ENCODE peak calls at places on chromosomes 13 and 19, in seven cellular contexts. One of them, this sample, is unnamed.

GRCh38 chr19:45901912-45902650 is at the start of gene MYPOP:
- DNase-seq in brain microvascular endothelial cell: no peak
- DNase-seq in endodermal cell: peak; percentile 57
- DNase-seq in kidney epithelial cell: no peak
- DNase-seq in psoas muscle: no peak
- DNase-seq in esophagus muscularis mucosa: no peak
- DNase-seq in fibroblast of lung: no peak
- DNase-seq in this sample: no peak

GRCh38 chr19:4638330-4638729 is 986 bp upstream of the TNFAIP8L1 start:
- DNase-seq in brain microvascular endothelial cell: no peak
- DNase-seq in endodermal cell: no peak
- DNase-seq in kidney epithelial cell: no peak
- DNase-seq in psoas muscle: peak; percentile 82
- DNase-seq in esophagus muscularis mucosa: no peak
- DNase-seq in fibroblast of lung: no peak
- DNase-seq in this sample: no peak

GRCh38 chr19:47158879-47159509 is 28.4 kb downstream of the SAE1 start:
- DNase-seq in brain microvascular endothelial cell: peak; percentile 27
- DNase-seq in endodermal cell: no peak
- DNase-seq in kidney epithelial cell: peak; percentile 42
- DNase-seq in psoas muscle: no peak
- DNase-seq in esophagus muscularis mucosa: no peak
- DNase-seq in fibroblast of lung: peak; percentile 78
- DNase-seq in this sample: no peak

GRCh38 chr13:32234914-32235313 is 80.2 kb downstream of the ZAR1L start:
- DNase-seq in brain microvascular endothelial cell: no peak
- DNase-seq in endodermal cell: no peak
- DNase-seq in kidney epithelial cell: no peak
- DNase-seq in psoas muscle: no peak
- DNase-seq in esophagus muscularis mucosa: peak; percentile 42
- DNase-seq in fibroblast of lung: no peak
- DNase-seq in this sample: no peak

GRCh38 chr19:2528543-2529173 is 52.7 kb downstream of the GADD45B start:
- DNase-seq in brain microvascular endothelial cell: no peak
- DNase-seq in endodermal cell: no peak
- DNase-seq in kidney epithelial cell: no peak
- DNase-seq in psoas muscle: peak; percentile 57
- DNase-seq in esophagus muscularis mucosa: no peak
- DNase-seq in fibroblast of lung: no peak
- DNase-seq in this sample: no peak

GRCh38 chr19:13026478-13026999 is 31.3 kb downstream of the NFIX start:
- DNase-seq in brain microvascular endothelial cell: no peak
- DNase-seq in endodermal cell: no peak
- DNase-seq in kidney epithelial cell: peak; percentile 69
- DNase-seq in psoas muscle: no peak
- DNase-seq in esophagus muscularis mucosa: no peak
- DNase-seq in fibroblast of lung: peak; percentile 74
- DNase-seq in this sample: no peak

GRCh38 chr13:42246541-42246940 is 25.4 kb upstream of the AKAP11 start:
- DNase-seq in brain microvascular endothelial cell: no peak
- DNase-seq in endodermal cell: no peak
- DNase-seq in kidney epithelial cell: no peak
- DNase-seq in psoas muscle: no peak
- DNase-seq in esophagus muscularis mucosa: no peak
- DNase-seq in fibroblast of lung: no peak
- DNase-seq in this sample: no peak

GRCh38 chr13:94711561-94712286 is 621 bp downstream of the SOX21 start:
- DNase-seq in brain microvascular endothelial cell: no peak
- DNase-seq in endodermal cell: no peak
- DNase-seq in kidney epithelial cell: no peak
- DNase-seq in psoas muscle: no peak
- DNase-seq in esophagus muscularis mucosa: peak; percentile 89
- DNase-seq in fibroblast of lung: peak; percentile 42
- DNase-seq in this sample: peak; percentile 84

GRCh38 chr19:17687141-17687856 is 855 bp downstream of the UNC13A start:
- DNase-seq in brain microvascular endothelial cell: no peak
- DNase-seq in endodermal cell: peak; percentile 84
- DNase-seq in kidney epithelial cell: no peak
- DNase-seq in psoas muscle: no peak
- DNase-seq in esophagus muscularis mucosa: no peak
- DNase-seq in fibroblast of lung: no peak
- DNase-seq in this sample: no peak

DNA sequence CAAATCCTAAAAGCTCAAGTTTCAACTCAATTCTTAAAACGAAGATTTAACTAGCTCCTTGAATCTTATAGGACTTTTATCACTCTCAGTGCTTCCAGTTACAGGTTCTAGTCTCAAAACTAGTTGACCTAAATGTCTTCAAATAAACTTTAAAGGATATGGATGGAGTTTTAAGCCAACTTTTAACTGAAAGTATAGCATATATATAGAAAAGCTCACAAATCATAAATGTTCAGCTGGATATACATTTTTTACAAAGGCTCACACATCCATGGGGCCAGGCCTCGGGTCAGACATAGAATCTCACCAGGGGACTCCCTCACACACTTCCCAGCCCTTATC is 47.1 kb upstream of the ARHGEF7 start:
- DNase-seq in brain microvascular endothelial cell: no peak
- DNase-seq in endodermal cell: no peak
- DNase-seq in kidney epithelial cell: no peak
- DNase-seq in psoas muscle: no peak
- DNase-seq in esophagus muscularis mucosa: no peak
- DNase-seq in fibroblast of lung: no peak
- DNase-seq in this sample: no peak
- TF ChIP-seq CTCF in brain microvascular endothelial cell: no peak
- TF ChIP-seq CTCF in endodermal cell: peak; percentile 51
- TF ChIP-seq CTCF in kidney epithelial cell: no peak
- TF ChIP-seq CTCF in psoas muscle: no peak
- TF ChIP-seq CTCF in esophagus muscularis mucosa: no peak
- TF ChIP-seq CTCF in fibroblast of lung: no peak
- TF ChIP-seq CTCF in this sample: peak; percentile 11

DNA sequence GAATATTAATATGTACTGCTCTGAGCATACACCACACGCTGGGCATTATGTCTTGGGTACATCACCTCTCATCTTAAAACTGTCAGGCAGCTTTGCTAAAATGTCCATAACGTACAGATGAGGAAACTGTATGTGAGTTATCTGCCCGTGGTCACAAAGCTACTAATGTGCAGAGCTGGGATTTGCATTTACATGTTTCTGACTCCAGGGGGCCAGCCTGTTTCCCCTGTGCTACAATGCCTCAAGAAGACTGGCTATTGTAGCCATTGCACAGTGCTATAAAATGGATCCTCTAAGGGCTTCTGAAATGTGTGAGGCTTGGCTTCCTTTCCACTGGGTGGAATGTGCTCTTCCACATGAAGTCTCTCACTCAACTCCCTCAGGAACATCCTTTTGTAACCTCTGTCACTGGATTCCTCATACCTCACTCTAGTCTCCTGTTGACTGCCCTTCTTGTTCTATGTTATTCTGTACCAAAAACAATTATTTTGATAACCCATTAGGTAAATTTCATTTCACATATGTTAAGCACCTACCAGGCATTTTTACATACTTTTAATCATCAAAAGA is 95.6 kb upstream of the HTR2A start:
- DNase-seq in brain microvascular endothelial cell: peak; percentile 14
- DNase-seq in endodermal cell: no peak
- DNase-seq in kidney epithelial cell: no peak
- DNase-seq in psoas muscle: no peak
- DNase-seq in esophagus muscularis mucosa: no peak
- DNase-seq in fibroblast of lung: peak; percentile 5
- DNase-seq in this sample: no peak
- TF ChIP-seq CTCF in brain microvascular endothelial cell: peak; percentile 68
- TF ChIP-seq CTCF in endodermal cell: peak; percentile 71
- TF ChIP-seq CTCF in kidney epithelial cell: peak; percentile 44
- TF ChIP-seq CTCF in psoas muscle: no peak
- TF ChIP-seq CTCF in esophagus muscularis mucosa: no peak
- TF ChIP-seq CTCF in fibroblast of lung: peak; percentile 37
- TF ChIP-seq CTCF in this sample: peak; percentile 25

DNA sequence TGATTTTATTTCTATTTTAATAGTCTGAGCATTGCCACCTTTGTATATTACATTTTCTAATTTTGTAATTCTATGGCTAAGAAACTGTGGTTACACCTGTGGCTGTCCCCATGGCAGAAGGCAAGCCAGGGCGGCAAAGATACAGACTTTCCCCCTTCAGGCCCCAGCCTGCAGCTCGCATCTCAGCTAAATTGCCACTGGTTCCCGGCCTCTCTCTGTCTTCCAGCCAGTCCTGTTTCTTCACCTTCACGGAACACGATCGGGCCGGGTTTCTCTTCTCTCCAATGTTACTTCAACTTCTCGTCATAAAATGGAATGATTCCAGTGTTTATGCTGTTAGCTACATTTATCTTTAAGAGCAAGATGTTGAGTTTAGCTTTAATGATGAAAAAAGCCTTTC is 124.5 kb upstream of the ZNF507 start:
- DNase-seq in brain microvascular endothelial cell: no peak
- DNase-seq in endodermal cell: no peak
- DNase-seq in kidney epithelial cell: no peak
- DNase-seq in psoas muscle: no peak
- DNase-seq in esophagus muscularis mucosa: peak; percentile 53
- DNase-seq in fibroblast of lung: no peak
- DNase-seq in this sample: no peak
- TF ChIP-seq CTCF in brain microvascular endothelial cell: no peak
- TF ChIP-seq CTCF in endodermal cell: no peak
- TF ChIP-seq CTCF in kidney epithelial cell: no peak
- TF ChIP-seq CTCF in psoas muscle: no peak
- TF ChIP-seq CTCF in esophagus muscularis mucosa: no peak
- TF ChIP-seq CTCF in fibroblast of lung: no peak
- TF ChIP-seq CTCF in this sample: no peak

GRCh38 chr19:7596191-7596937 is 701 bp downstream of the CAMSAP3 start:
- DNase-seq in brain microvascular endothelial cell: no peak
- DNase-seq in endodermal cell: no peak
- DNase-seq in kidney epithelial cell: no peak
- DNase-seq in psoas muscle: no peak
- DNase-seq in esophagus muscularis mucosa: no peak
- DNase-seq in fibroblast of lung: no peak
- DNase-seq in this sample: no peak
- TF ChIP-seq CTCF in brain microvascular endothelial cell: no peak
- TF ChIP-seq CTCF in endodermal cell: no peak
- TF ChIP-seq CTCF in kidney epithelial cell: no peak
- TF ChIP-seq CTCF in psoas muscle: no peak
- TF ChIP-seq CTCF in esophagus muscularis mucosa: no peak
- TF ChIP-seq CTCF in fibroblast of lung: no peak
- TF ChIP-seq CTCF in this sample: no peak

GRCh38 chr19:43229315-43229714 is 23.9 kb upstream of the PSG4 start:
- DNase-seq in brain microvascular endothelial cell: peak; percentile 25
- DNase-seq in endodermal cell: no peak
- DNase-seq in kidney epithelial cell: no peak
- DNase-seq in psoas muscle: no peak
- DNase-seq in esophagus muscularis mucosa: no peak
- DNase-seq in fibroblast of lung: peak; percentile 11
- DNase-seq in this sample: no peak
- TF ChIP-seq CTCF in brain microvascular endothelial cell: peak; percentile 19
- TF ChIP-seq CTCF in endodermal cell: no peak
- TF ChIP-seq CTCF in kidney epithelial cell: no peak
- TF ChIP-seq CTCF in psoas muscle: no peak
- TF ChIP-seq CTCF in esophagus muscularis mucosa: no peak
- TF ChIP-seq CTCF in fibroblast of lung: no peak
- TF ChIP-seq CTCF in this sample: no peak

DNA sequence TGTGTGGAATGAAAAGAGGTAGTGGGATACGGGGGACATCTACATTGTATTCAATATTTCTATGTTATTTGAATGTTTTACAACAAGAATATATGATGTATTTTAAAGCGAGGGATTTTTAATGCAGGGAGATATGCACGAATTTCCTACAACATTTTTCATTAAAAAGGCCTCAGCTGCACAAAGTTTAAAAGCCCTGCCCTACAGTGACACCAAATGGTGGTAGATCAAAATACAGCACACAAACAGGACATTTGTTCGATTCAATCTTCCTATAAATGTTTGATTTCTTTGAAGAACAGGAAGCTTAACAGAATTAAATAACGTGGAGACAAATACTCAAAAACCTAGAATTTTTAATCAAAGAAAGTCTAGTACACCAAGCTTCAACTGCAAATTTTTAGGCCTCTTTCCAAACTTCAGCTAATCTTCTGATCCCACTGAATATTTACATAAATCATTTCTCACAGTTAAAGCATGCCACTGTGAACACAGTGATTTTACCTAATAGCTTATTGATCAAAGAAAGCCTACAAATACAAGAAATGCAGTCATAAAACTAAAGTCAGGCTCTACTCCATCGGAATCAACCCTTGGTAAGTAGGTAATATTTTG is 257.2 kb downstream of the DIAPH3 start:
- DNase-seq in brain microvascular endothelial cell: peak; percentile 37
- DNase-seq in endodermal cell: no peak
- DNase-seq in kidney epithelial cell: peak; percentile 23
- DNase-seq in psoas muscle: no peak
- DNase-seq in esophagus muscularis mucosa: no peak
- DNase-seq in fibroblast of lung: peak; percentile 26
- DNase-seq in this sample: no peak
- TF ChIP-seq CTCF in brain microvascular endothelial cell: peak; percentile 71
- TF ChIP-seq CTCF in endodermal cell: peak; percentile 82
- TF ChIP-seq CTCF in kidney epithelial cell: peak; percentile 65
- TF ChIP-seq CTCF in psoas muscle: peak; percentile 41
- TF ChIP-seq CTCF in esophagus muscularis mucosa: peak; percentile 61
- TF ChIP-seq CTCF in fibroblast of lung: peak; percentile 73
- TF ChIP-seq CTCF in this sample: peak; percentile 79

GRCh38 chr13:104105418-104106355 is 1039.5 kb upstream of the SLC10A2 start:
- DNase-seq in brain microvascular endothelial cell: no peak
- DNase-seq in endodermal cell: no peak
- DNase-seq in kidney epithelial cell: no peak
- DNase-seq in psoas muscle: no peak
- DNase-seq in esophagus muscularis mucosa: no peak
- DNase-seq in fibroblast of lung: peak; percentile 6
- DNase-seq in this sample: no peak

GRCh38 chr13:104111031-104111430 is 1044.8 kb upstream of the SLC10A2 start:
- DNase-seq in brain microvascular endothelial cell: no peak
- DNase-seq in endodermal cell: no peak
- DNase-seq in kidney epithelial cell: no peak
- DNase-seq in psoas muscle: no peak
- DNase-seq in esophagus muscularis mucosa: no peak
- DNase-seq in fibroblast of lung: peak; percentile 4
- DNase-seq in this sample: no peak

DNA sequence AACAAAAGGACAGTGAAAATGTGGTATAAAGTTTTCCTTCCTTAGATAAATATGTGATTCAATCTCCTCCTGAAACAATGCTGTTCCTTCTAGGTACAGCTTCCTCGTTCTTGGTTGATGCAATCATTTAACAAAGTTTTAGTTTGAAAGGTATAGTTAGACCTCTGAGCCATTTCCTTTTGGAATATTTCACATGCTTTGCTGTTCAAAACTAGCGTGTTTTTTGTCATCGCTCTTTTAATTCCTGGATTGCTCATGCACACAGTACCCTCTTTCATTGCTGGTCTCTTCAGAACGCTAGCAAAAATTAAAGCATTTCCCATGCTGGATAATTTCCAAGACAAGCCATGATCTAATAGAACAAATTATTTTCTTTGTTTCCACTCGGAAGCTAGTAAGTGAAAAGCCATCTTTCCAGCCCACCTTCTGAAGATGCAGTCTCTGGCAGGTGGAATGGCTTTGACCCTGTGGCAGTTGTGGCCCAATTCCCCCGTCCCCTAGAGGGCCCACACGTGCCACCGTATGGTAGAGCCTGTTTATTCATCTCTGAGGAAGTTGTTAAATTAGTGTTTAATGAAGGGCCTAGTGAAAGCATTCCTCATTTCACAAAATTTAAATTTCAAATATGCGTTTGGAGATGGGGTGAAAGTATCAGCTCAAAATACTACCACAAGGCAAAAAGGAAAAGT is 1040.6 kb upstream of the SLC10A2 start:
- DNase-seq in brain microvascular endothelial cell: peak; percentile 57
- DNase-seq in endodermal cell: peak; percentile 61
- DNase-seq in kidney epithelial cell: peak; percentile 39
- DNase-seq in psoas muscle: no peak
- DNase-seq in esophagus muscularis mucosa: no peak
- DNase-seq in fibroblast of lung: peak; percentile 75
- DNase-seq in this sample: no peak
- TF ChIP-seq CTCF in brain microvascular endothelial cell: peak; percentile 20
- TF ChIP-seq CTCF in endodermal cell: peak; percentile 65
- TF ChIP-seq CTCF in kidney epithelial cell: no peak
- TF ChIP-seq CTCF in psoas muscle: no peak
- TF ChIP-seq CTCF in esophagus muscularis mucosa: no peak
- TF ChIP-seq CTCF in fibroblast of lung: no peak
- TF ChIP-seq CTCF in this sample: no peak